ENCODE peak calls at places on chromosomes 13 and 19, in seven cellular contexts. One of them, this sample, is unnamed.

GRCh38 chr19:19256072-19256969 is 16.8 kb downstream of the TM6SF2 start:
- DNase-seq in cardiac muscle cell: no peak
- DNase-seq in mucosa of descending colon: no peak
- DNase-seq in RWPE1: no peak
- DNase-seq in lower leg skin: no peak
- DNase-seq in suprapubic skin: no peak
- DNase-seq in neural progenitor cell: peak
- DNase-seq in this sample: no peak

GRCh38 chr13:29935309-29935981 is 85.0 kb upstream of the UBL3 start:
- DNase-seq in lower leg skin: no peak
- DNase-seq in mucosa of descending colon: peak
- DNase-seq in neural progenitor cell: no peak
- DNase-seq in RWPE1: no peak
- DNase-seq in suprapubic skin: no peak
- DNase-seq in cardiac muscle cell: no peak
- DNase-seq in this sample: peak

GRCh38 chr13:21785990-21786389 is 115.1 kb downstream of the FGF9 start:
- DNase-seq in lower leg skin: no peak
- DNase-seq in neural progenitor cell: no peak
- DNase-seq in mucosa of descending colon: no peak
- DNase-seq in suprapubic skin: no peak
- DNase-seq in RWPE1: no peak
- DNase-seq in cardiac muscle cell: no peak
- DNase-seq in this sample: no peak

GRCh38 chr13:24065172-24065571 is 95.3 kb upstream of the SPATA13 start:
- DNase-seq in RWPE1: no peak
- DNase-seq in lower leg skin: no peak
- DNase-seq in suprapubic skin: no peak
- DNase-seq in cardiac muscle cell: no peak
- DNase-seq in mucosa of descending colon: no peak
- DNase-seq in neural progenitor cell: no peak
- DNase-seq in this sample: no peak

GRCh38 chr13:111326621-111326965 is 6.2 kb downstream of the TEX29 start:
- DNase-seq in lower leg skin: no peak
- DNase-seq in neural progenitor cell: no peak
- DNase-seq in mucosa of descending colon: no peak
- DNase-seq in cardiac muscle cell: no peak
- DNase-seq in suprapubic skin: no peak
- DNase-seq in RWPE1: no peak
- DNase-seq in this sample: no peak

GRCh38 chr19:52291781-52292180 is 5.2 kb upstream of the ZNF480 start:
- DNase-seq in cardiac muscle cell: no peak
- DNase-seq in mucosa of descending colon: no peak
- DNase-seq in suprapubic skin: no peak
- DNase-seq in neural progenitor cell: no peak
- DNase-seq in lower leg skin: no peak
- DNase-seq in RWPE1: no peak
- DNase-seq in this sample: no peak

GRCh38 chr13:35475960-35476943 is at the start of gene MAB21L1:
- DNase-seq in lower leg skin: no peak
- DNase-seq in suprapubic skin: peak
- DNase-seq in cardiac muscle cell: peak
- DNase-seq in mucosa of descending colon: peak
- DNase-seq in RWPE1: no peak
- DNase-seq in neural progenitor cell: peak
- DNase-seq in this sample: peak

GRCh38 chr13:30454991-30455390 is 10.7 kb downstream of the HMGB1 start:
- DNase-seq in RWPE1: no peak
- DNase-seq in cardiac muscle cell: no peak
- DNase-seq in mucosa of descending colon: no peak
- DNase-seq in suprapubic skin: no peak
- DNase-seq in neural progenitor cell: no peak
- DNase-seq in lower leg skin: no peak
- DNase-seq in this sample: no peak

GRCh38 chr19:4575267-4575793 is 15.8 kb upstream of the SEMA6B start:
- DNase-seq in neural progenitor cell: peak
- DNase-seq in lower leg skin: no peak
- DNase-seq in RWPE1: peak
- DNase-seq in mucosa of descending colon: no peak
- DNase-seq in cardiac muscle cell: peak
- DNase-seq in suprapubic skin: no peak
- DNase-seq in this sample: no peak

GRCh38 chr13:108178105-108178504 is 37.2 kb downstream of the LIG4 start:
- DNase-seq in RWPE1: no peak
- DNase-seq in mucosa of descending colon: no peak
- DNase-seq in suprapubic skin: no peak
- DNase-seq in lower leg skin: no peak
- DNase-seq in cardiac muscle cell: no peak
- DNase-seq in neural progenitor cell: no peak
- DNase-seq in this sample: no peak

GRCh38 chr13:31409678-31410356 is 210.0 kb downstream of the B3GLCT start:
- DNase-seq in neural progenitor cell: peak
- DNase-seq in mucosa of descending colon: peak
- DNase-seq in suprapubic skin: no peak
- DNase-seq in lower leg skin: no peak
- DNase-seq in cardiac muscle cell: no peak
- DNase-seq in RWPE1: no peak
- DNase-seq in this sample: no peak

GRCh38 chr19:38667552-38668205 is 20.2 kb downstream of the ACTN4 start:
- DNase-seq in mucosa of descending colon: no peak
- DNase-seq in cardiac muscle cell: no peak
- DNase-seq in suprapubic skin: no peak
- DNase-seq in RWPE1: no peak
- DNase-seq in lower leg skin: no peak
- DNase-seq in neural progenitor cell: no peak
- DNase-seq in this sample: no peak

GRCh38 chr13:24133396-24133795 is 27.1 kb upstream of the SPATA13 start:
- DNase-seq in lower leg skin: no peak
- DNase-seq in neural progenitor cell: no peak
- DNase-seq in suprapubic skin: no peak
- DNase-seq in cardiac muscle cell: no peak
- DNase-seq in RWPE1: no peak
- DNase-seq in mucosa of descending colon: no peak
- DNase-seq in this sample: no peak

GRCh38 chr19:31718898-31719297 is 369.7 kb upstream of the TSHZ3 start:
- DNase-seq in cardiac muscle cell: no peak
- DNase-seq in lower leg skin: no peak
- DNase-seq in suprapubic skin: peak
- DNase-seq in mucosa of descending colon: no peak
- DNase-seq in RWPE1: no peak
- DNase-seq in neural progenitor cell: no peak
- DNase-seq in this sample: no peak

GRCh38 chr19:16018106-16018755 is 58.1 kb upstream of the TPM4 start:
- DNase-seq in neural progenitor cell: no peak
- DNase-seq in mucosa of descending colon: no peak
- DNase-seq in suprapubic skin: no peak
- DNase-seq in cardiac muscle cell: no peak
- DNase-seq in RWPE1: no peak
- DNase-seq in lower leg skin: no peak
- DNase-seq in this sample: no peak

GRCh38 chr13:98521876-98522275 is 55.0 kb downstream of the STK24 start:
- DNase-seq in mucosa of descending colon: no peak
- DNase-seq in lower leg skin: no peak
- DNase-seq in neural progenitor cell: no peak
- DNase-seq in cardiac muscle cell: peak
- DNase-seq in RWPE1: no peak
- DNase-seq in suprapubic skin: no peak
- DNase-seq in this sample: no peak
- TF ChIP-seq CTCF in mucosa of descending colon: no peak
- TF ChIP-seq CTCF in lower leg skin: no peak
- TF ChIP-seq CTCF in neural progenitor cell: no peak
- TF ChIP-seq CTCF in cardiac muscle cell: no peak
- TF ChIP-seq CTCF in RWPE1: no peak
- TF ChIP-seq CTCF in suprapubic skin: no peak
- TF ChIP-seq CTCF in this sample: no peak

DNA sequence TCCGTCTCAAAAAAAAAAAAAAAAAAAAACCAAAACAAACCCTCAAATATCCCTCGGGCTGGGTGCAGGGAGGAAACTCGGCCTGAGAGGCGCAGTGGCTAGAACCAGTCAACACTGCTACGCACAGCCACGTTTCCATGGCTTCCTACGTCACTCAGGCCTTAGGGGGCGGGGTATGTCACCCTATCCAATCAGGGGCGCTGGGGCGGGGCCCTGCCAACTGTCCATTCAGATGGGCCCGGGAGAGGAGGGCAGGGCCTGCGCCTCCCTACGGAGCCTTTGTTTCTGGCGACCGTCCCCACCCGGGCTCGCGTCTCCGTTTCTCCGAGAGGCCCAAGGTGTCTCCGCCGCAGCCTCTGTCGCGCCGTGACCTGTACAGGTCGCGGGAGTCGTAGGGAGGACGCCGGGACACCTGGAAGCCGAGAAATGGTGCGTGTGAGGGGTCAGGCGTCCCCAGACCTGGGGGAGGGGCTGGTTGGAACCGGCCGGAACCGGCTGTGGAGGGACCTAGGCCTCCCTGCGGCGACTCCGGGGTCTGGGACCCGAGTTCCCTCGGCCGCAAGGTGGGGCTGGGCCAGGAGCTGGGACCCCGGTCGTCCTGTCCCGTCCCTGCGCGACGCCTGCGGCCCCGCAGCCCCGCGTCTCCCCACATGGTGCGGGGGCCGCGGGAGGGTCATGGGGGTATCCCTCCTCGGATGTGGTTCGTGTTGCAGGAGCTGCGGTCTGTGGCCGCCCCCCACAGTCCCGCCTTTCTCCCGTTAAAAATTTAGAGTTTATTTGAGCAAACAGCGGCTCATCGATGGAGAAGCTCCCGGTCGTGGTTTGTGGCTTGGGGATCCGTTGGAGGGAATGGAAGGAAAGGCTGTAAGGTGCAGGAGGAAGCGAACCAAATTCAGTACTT is at the start of gene ZNF627:
- DNase-seq in lower leg skin: peak
- DNase-seq in cardiac muscle cell: peak
- DNase-seq in neural progenitor cell: peak
- DNase-seq in RWPE1: peak
- DNase-seq in mucosa of descending colon: peak
- DNase-seq in suprapubic skin: peak
- DNase-seq in this sample: peak
- TF ChIP-seq CTCF in lower leg skin: no peak
- TF ChIP-seq CTCF in cardiac muscle cell: peak
- TF ChIP-seq CTCF in neural progenitor cell: peak
- TF ChIP-seq CTCF in RWPE1: no peak
- TF ChIP-seq CTCF in mucosa of descending colon: no peak
- TF ChIP-seq CTCF in suprapubic skin: peak
- TF ChIP-seq CTCF in this sample: peak

GRCh38 chr13:104571161-104571889 is 1505.1 kb upstream of the SLC10A2 start:
- DNase-seq in neural progenitor cell: peak
- DNase-seq in cardiac muscle cell: peak
- DNase-seq in lower leg skin: peak
- DNase-seq in suprapubic skin: no peak
- DNase-seq in RWPE1: peak
- DNase-seq in mucosa of descending colon: peak
- DNase-seq in this sample: no peak
- TF ChIP-seq CTCF in neural progenitor cell: peak
- TF ChIP-seq CTCF in cardiac muscle cell: peak
- TF ChIP-seq CTCF in lower leg skin: no peak
- TF ChIP-seq CTCF in suprapubic skin: peak
- TF ChIP-seq CTCF in RWPE1: peak
- TF ChIP-seq CTCF in mucosa of descending colon: peak
- TF ChIP-seq CTCF in this sample: peak

GRCh38 chr19:37172368-37173366 is at the start of gene ZNF585A:
- DNase-seq in mucosa of descending colon: peak
- DNase-seq in cardiac muscle cell: peak
- DNase-seq in RWPE1: peak
- DNase-seq in neural progenitor cell: peak
- DNase-seq in lower leg skin: peak
- DNase-seq in suprapubic skin: peak
- DNase-seq in this sample: peak
- TF ChIP-seq CTCF in mucosa of descending colon: peak
- TF ChIP-seq CTCF in cardiac muscle cell: peak
- TF ChIP-seq CTCF in RWPE1: no peak
- TF ChIP-seq CTCF in neural progenitor cell: peak
- TF ChIP-seq CTCF in lower leg skin: no peak
- TF ChIP-seq CTCF in suprapubic skin: no peak
- TF ChIP-seq CTCF in this sample: peak

This sample was measured in GM13977.